ENCODE peak calls at places on chromosomes 7 and 10, in nine cellular contexts. Y is cardiac muscle cell, E is fibroblast of pulmonary artery, I is fibroblast of mammary gland, N is AG10803, F is left ventricle myocardium inferior, V is mammary epithelial cell, G is Panc1, J is tibial artery. K is an unnamed sample.

GRCh38 chr7:194996-195829 is 2.8 kb downstream of the FAM20C start:
- DNase-seq in Y (no peak), E (peak), I (peak), N (peak), F (no peak), V (no peak), G (no peak), J (no peak), K (no peak)

GRCh38 chr10:70963271-70963670 is 74.9 kb upstream of the PCBD1 start:
- DNase-seq in Y (no peak), E (no peak), I (no peak), N (no peak), F (no peak), V (no peak), G (no peak), J (no peak), K (no peak)

GRCh38 chr10:36499696-36500095 is 625.7 kb upstream of the ANKRD30A start:
- DNase-seq in Y (no peak), E (no peak), I (peak), N (peak), F (no peak), V (peak), G (no peak), J (no peak), K (no peak)

GRCh38 chr10:122954731-122955050 is 664 bp upstream of the C10orf88 start:
- DNase-seq in Y (no peak), E (no peak), I (no peak), N (no peak), F (peak), V (no peak), G (no peak), J (no peak), K (no peak)

GRCh38 chr7:55477781-55478374 is 94.4 kb downstream of the VOPP1 start:
- DNase-seq in Y (no peak), E (peak), I (peak), N (peak), F (no peak), V (peak), G (no peak), J (no peak), K (peak)

GRCh38 chr7:56009695-56010094 is 41.5 kb downstream of the PSPH start:
- DNase-seq in Y (no peak), E (no peak), I (no peak), N (no peak), F (no peak), V (peak), G (no peak), J (no peak), K (no peak)

GRCh38 chr7:131061818-131062217 is 265.9 kb upstream of the MKLN1 start:
- DNase-seq in Y (no peak), E (no peak), I (no peak), N (no peak), F (no peak), V (no peak), G (no peak), J (no peak), K (no peak)

GRCh38 chr10:114767589-114768393 is 53.8 kb upstream of the FHIP2A start:
- DNase-seq in Y (peak), E (no peak), I (no peak), N (no peak), F (peak), V (peak), G (no peak), J (no peak), K (no peak)

GRCh38 chr7:130156140-130156539 is 49.1 kb downstream of the TMEM209 start:
- DNase-seq in Y (no peak), E (no peak), I (no peak), N (no peak), F (no peak), V (no peak), G (no peak), J (no peak), K (no peak)

GRCh38 chr10:97687785-97688781 is 1.0 kb upstream of the AVPI1 start:
- DNase-seq in Y (no peak), E (peak), I (peak), N (peak), F (no peak), V (peak), G (no peak), J (peak), K (no peak)

GRCh38 chr7:36127075-36127740 is 25.8 kb upstream of the EEPD1 start:
- DNase-seq in Y (no peak), E (peak), I (peak), N (no peak), F (no peak), V (no peak), G (peak), J (no peak), K (no peak)

GRCh38 chr7:134747326-134747725 is 32.1 kb upstream of the CALD1 start:
- DNase-seq in Y (no peak), E (peak), I (no peak), N (no peak), F (no peak), V (no peak), G (no peak), J (no peak), K (no peak)

GRCh38 chr10:31644931-31645633 is 283.5 kb downstream of the ARHGAP12 start:
- DNase-seq in Y (no peak), E (no peak), I (peak), N (peak), F (no peak), V (no peak), G (no peak), J (no peak), K (no peak)

DNA sequence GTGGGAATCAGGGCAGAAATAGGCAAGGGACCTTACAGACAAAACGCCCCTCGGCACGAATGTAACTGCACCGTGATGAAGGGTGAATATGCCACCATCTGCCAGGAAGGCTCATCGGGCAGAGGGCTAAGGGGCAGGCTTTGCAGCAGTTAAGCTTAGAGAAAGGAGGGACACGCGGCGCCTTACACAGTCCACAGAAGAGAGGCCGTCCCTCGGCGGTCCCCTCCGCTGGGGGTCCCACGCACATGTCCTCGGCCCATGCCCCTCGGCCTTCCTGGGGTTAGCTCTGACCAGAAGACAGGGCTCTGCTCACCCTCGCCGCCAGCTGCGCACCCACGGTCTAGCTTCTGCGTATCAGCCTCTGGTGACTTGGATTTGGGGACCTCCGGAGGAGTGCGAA is 141.1 kb downstream of the DYNC2I1 start:
- DNase-seq in Y (no peak), E (no peak), I (no peak), N (no peak), F (no peak), V (no peak), G (no peak), J (no peak), K (no peak)
- H3K4me3 ChIP-seq in Y (no peak), E (no peak), I (no peak), N (no peak), F (peak), V (no peak), G (peak), J (peak), K (no peak)

GRCh38 chr7:116595063-116595462 is 70.2 kb downstream of the CAV1 start:
- DNase-seq in Y (no peak), E (no peak), I (no peak), N (no peak), F (no peak), V (peak), G (no peak), J (no peak), K (no peak)
- TF ChIP-seq CTCF in Y (no peak), E (no peak), I (no peak), N (no peak), F (no peak), V (no peak), G (no peak), J (no peak), K (no peak)

GRCh38 chr10:113129117-113129516 is 179.1 kb downstream of the TCF7L2 start:
- DNase-seq in Y (peak), E (no peak), I (no peak), N (no peak), F (no peak), V (no peak), G (no peak), J (no peak), K (no peak)

GRCh38 chr10:113126506-113127192 is 176.6 kb downstream of the TCF7L2 start:
- DNase-seq in Y (peak), E (peak), I (peak), N (peak), F (peak), V (peak), G (peak), J (peak), K (no peak)

GRCh38 chr10:113128450-113129105 is 178.5 kb downstream of the TCF7L2 start:
- DNase-seq in Y (no peak), E (no peak), I (peak), N (peak), F (no peak), V (no peak), G (no peak), J (no peak), K (no peak)

GRCh38 chr10:113131611-113132330 is 181.7 kb downstream of the TCF7L2 start:
- DNase-seq in Y (no peak), E (peak), I (peak), N (peak), F (no peak), V (peak), G (no peak), J (peak), K (no peak)

GRCh38 chr10:113127285-113128283 is 177.5 kb downstream of the TCF7L2 start:
- DNase-seq in Y (no peak), E (peak), I (peak), N (peak), F (no peak), V (no peak), G (no peak), J (no peak), K (no peak)
- H3K4me3 ChIP-seq in Y (no peak), E (peak), I (peak), N (peak), F (peak), V (no peak), G (peak), J (peak), K (no peak)

GRCh38 chr10:62414359-62414758 is 40.2 kb downstream of the ZNF365 start:
- DNase-seq in Y (no peak), E (no peak), I (no peak), N (no peak), F (no peak), V (no peak), G (no peak), J (no peak), K (no peak)
- TF ChIP-seq CTCF in Y (no peak), E (no peak), I (no peak), N (peak), F (no peak), V (peak), G (peak), J (no peak), K (no peak)

DNA sequence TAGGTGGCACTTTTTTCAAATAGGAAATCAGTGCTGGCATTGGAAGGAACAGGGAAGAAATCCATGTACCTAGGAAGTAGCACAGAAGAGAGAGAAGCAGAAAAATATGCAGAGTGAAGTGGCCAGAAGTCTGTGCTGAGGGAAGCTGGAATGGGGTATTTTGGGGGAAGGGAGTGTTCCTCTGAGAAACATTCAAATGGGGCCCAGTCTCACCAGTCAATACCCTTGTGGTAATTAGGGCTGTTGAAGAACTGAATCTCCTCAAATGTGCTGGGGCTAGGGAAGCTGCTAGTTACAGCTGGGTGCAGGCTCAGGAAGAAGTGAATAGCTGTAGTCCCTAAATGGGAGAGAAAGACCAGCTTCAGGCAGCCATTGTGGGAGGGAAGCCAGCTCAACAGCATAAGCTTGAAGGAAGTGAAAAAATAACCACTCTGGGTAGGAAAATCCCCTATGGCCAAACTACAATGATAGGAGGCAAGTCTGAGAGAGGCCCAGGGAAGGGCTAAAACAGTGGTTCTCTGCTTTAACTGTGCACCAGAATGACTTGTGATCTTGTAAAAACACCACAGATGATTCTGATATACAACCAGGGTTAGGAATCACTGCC is 7.6 kb downstream of the NDST2 start:
- DNase-seq in Y (no peak), E (peak), I (no peak), N (no peak), F (no peak), V (no peak), G (no peak), J (no peak), K (no peak)
- H3K4me3 ChIP-seq in Y (no peak), E (no peak), I (no peak), N (no peak), F (no peak), V (no peak), G (no peak), J (no peak), K (no peak)

DNA sequence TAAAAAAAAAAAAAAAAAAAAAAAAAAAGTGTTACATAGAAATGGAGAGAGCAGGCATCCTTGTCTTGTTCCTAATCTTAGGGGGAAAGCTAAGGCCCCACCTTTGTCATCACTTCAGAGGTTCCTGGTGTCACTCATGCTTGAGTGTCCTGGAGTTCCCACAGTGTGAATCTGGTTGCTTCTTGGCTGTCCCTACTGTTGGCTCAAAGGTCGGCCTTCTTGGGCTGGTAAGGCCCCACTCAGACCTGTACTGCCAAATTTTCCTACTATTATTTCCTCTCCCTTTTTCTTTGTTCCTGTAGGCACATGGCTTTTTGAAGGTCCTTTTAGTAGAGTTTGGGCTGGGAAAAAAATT is 21.5 kb downstream of the OPTN start:
- DNase-seq in Y (no peak), E (no peak), I (no peak), N (no peak), F (no peak), V (no peak), G (no peak), J (no peak), K (no peak)
- TF ChIP-seq CTCF in Y (no peak), E (no peak), I (no peak), N (no peak), F (no peak), V (no peak), G (no peak), J (no peak), K (no peak)

GRCh38 chr10:118668228-118668952 is 72.9 kb upstream of the PRLHR start:
- DNase-seq in Y (no peak), E (no peak), I (no peak), N (no peak), F (no peak), V (no peak), G (no peak), J (no peak), K (no peak)

GRCh38 chr10:118669835-118670234 is 74.4 kb upstream of the PRLHR start:
- DNase-seq in Y (no peak), E (no peak), I (no peak), N (no peak), F (no peak), V (no peak), G (no peak), J (no peak), K (no peak)

GRCh38 chr10:118667732-118668131 is 72.3 kb upstream of the PRLHR start:
- DNase-seq in Y (no peak), E (no peak), I (no peak), N (no peak), F (no peak), V (no peak), G (no peak), J (no peak), K (no peak)

GRCh38 chr10:118670472-118671124 is 75.2 kb upstream of the PRLHR start:
- DNase-seq in Y (no peak), E (no peak), I (no peak), N (no peak), F (no peak), V (no peak), G (no peak), J (no peak), K (no peak)

GRCh38 chr10:118669020-118669766 is 73.7 kb upstream of the PRLHR start:
- DNase-seq in Y (no peak), E (peak), I (peak), N (peak), F (no peak), V (no peak), G (no peak), J (peak), K (peak)
- H3K4me3 ChIP-seq in Y (no peak), E (no peak), I (peak), N (peak), F (no peak), V (no peak), G (no peak), J (no peak), K (no peak)

GRCh38 chr10:4017336-4017735 is 232.3 kb upstream of the KLF6 start:
- DNase-seq in Y (no peak), E (no peak), I (no peak), N (no peak), F (no peak), V (no peak), G (no peak), J (no peak), K (no peak)
- TF ChIP-seq CTCF in Y (no peak), E (no peak), I (no peak), N (no peak), F (no peak), V (no peak), G (no peak), J (no peak), K (no peak)

DNA sequence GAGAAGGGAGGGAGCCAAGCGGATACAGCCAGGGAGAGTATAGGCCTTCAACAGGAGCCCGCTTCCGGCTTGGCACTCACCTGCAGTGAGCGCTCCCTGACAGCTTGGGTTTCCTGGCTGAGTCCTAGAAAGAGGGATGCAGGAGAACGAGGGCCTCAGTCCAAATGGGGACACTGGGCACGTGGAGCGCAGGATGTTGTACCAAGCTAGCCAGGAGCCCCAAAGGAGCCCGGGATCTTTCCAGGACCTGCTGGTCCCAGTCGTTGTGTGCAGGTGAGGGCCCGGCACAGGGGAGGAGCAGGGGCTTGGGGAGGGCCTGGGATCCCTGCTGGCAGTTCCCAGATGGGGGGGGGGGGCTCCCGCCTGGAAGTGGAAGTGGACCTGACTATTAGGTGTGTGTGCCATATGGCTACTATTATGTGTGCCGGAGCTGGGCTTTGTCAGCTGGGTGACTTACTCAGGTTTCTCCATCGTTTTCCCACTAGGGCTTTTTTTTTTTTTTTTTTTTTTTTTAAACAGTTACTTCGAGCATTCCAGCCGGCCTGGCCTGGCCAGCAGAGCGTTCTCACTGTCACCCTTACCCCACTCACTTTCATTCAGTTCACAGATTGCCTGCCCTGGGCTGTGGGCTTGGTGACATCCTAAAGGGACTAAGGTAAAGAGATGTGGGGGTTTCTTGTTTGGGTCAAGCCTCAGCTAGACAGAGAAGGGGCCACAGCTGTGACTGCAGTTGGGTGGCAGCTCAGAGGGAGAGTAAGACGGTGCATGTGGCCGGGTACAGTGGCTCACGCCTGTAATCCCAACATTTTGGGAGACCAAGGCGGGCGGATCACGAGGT is 3.8 kb downstream of the AGAP3 start:
- DNase-seq in Y (no peak), E (no peak), I (peak), N (no peak), F (no peak), V (no peak), G (no peak), J (no peak), K (no peak)
- H3K4me3 ChIP-seq in Y (no peak), E (no peak), I (no peak), N (peak), F (peak), V (no peak), G (no peak), J (no peak), K (peak)

K was measured in HFF-Myc.